ENCODE peak calls at places on chromosomes 3 and 15, in nine cellular contexts. B is central memory CD4-positive, alpha-beta T cell; O is stimulated activated naive CD8-positive, alpha-beta T cell treated with anti-CD3 and anti-CD28 coated beads, Interleukin-15, Interleukin-2, amounts not matched to agents 100 U/mL and 50 U/mL, for 24 hours; E is NCI-H146; W is GM04504; D is hippocampal formation; L is Caki2; M is amniotic stem cell; A is heart right ventricle. J is an unnamed sample.

GRCh38 chr3:101629219-101629618 is 47.7 kb downstream of the ZBTB11 start:
- DNase-seq in L (no peak), O (no peak), E (no peak), W (no peak), A (no peak), M (no peak), D (no peak), B (no peak), J (no peak)

GRCh38 chr3:152268501-152269422 is at the start of gene MBNL1:
- DNase-seq in W (peak), D (peak), O (peak), B (peak), A (peak), L (peak), E (peak), M (peak), J (no peak)

GRCh38 chr15:58572521-58572920 is 140.7 kb downstream of the LIPC start:
- DNase-seq in D (no peak), E (no peak), B (no peak), M (no peak), L (no peak), A (no peak), O (no peak), W (no peak), J (no peak)

GRCh38 chr15:25739687-25740121 is 123.4 kb downstream of the ATP10A start:
- DNase-seq in D (no peak), E (no peak), W (no peak), L (peak), A (no peak), O (peak), B (peak), M (no peak), J (no peak)

GRCh38 chr3:110881069-110881468 is 190.5 kb upstream of the NECTIN3 start:
- DNase-seq in W (no peak), L (peak), D (peak), E (no peak), O (no peak), M (no peak), B (no peak), A (peak), J (peak)

GRCh38 chr3:183497313-183497712 is 58.2 kb downstream of the KLHL6 start:
- DNase-seq in B (no peak), O (no peak), W (no peak), M (no peak), A (no peak), L (no peak), D (no peak), E (no peak), J (no peak)

GRCh38 chr3:188270423-188270972 is 116.5 kb downstream of the LPP start:
- DNase-seq in A (no peak), L (peak), M (peak), B (no peak), D (peak), E (no peak), O (no peak), W (peak), J (peak)

GRCh38 chr3:87207500-87207899 is 19.6 kb upstream of the CHMP2B start:
- DNase-seq in O (no peak), A (no peak), E (no peak), W (no peak), B (no peak), L (no peak), M (no peak), D (no peak), J (no peak)

GRCh38 chr3:2354702-2355101 is 256.0 kb downstream of the CNTN4 start:
- DNase-seq in O (no peak), M (no peak), A (no peak), E (peak), D (no peak), L (peak), B (no peak), W (no peak), J (peak)

GRCh38 chr3:36380171-36381031 is at the start of gene STAC:
- DNase-seq in L (peak), M (no peak), O (peak), E (peak), W (no peak), A (peak), B (no peak), D (no peak), J (no peak)

GRCh38 chr3:64584193-64584592 is 103.6 kb downstream of the ADAMTS9 start:
- DNase-seq in M (no peak), W (peak), E (no peak), A (no peak), O (no peak), L (no peak), B (no peak), D (no peak), J (no peak)

GRCh38 chr3:83684199-83684598 is 1274.6 kb upstream of the CADM2 start:
- DNase-seq in A (no peak), D (no peak), B (no peak), E (no peak), L (no peak), M (no peak), O (no peak), W (no peak), J (no peak)